ENCODE peak calls at places on chromosomes 3 and 15, in four cellular contexts. Y, G, P and B are unnamed samples.

GRCh38 chr3:185935465-185936263 is 2.1 kb downstream of the TRA2B start:
- DNase-seq in G (no peak), P (no peak), Y (no peak), B (no peak)

GRCh38 chr15:61266916-61267315 is 37.8 kb upstream of the RORA start:
- DNase-seq in G (no peak), Y (no peak), P (no peak), B (no peak)

GRCh38 chr3:71166366-71166765 is 417.2 kb downstream of the FOXP1 start:
- DNase-seq in P (no peak), G (no peak), Y (no peak), B (no peak)

GRCh38 chr3:57961177-57961827 is 46.9 kb upstream of the FLNB start:
- DNase-seq in P (no peak), Y (no peak), G (no peak), B (no peak)

GRCh38 chr3:32686713-32687112 is 1.7 kb downstream of the CNOT10 start:
- DNase-seq in P (no peak), G (no peak), Y (no peak), B (no peak)

GRCh38 chr3:148512648-148513047 is 185.1 kb upstream of the AGTR1 start:
- DNase-seq in Y (no peak), G (no peak), P (no peak), B (no peak)

GRCh38 chr3:127110982-127111693 is 81.8 kb upstream of the PRR23E start:
- DNase-seq in Y (no peak), G (peak; percentile 4), P (no peak), B (no peak)

GRCh38 chr3:47715928-47716327 is 65.8 kb downstream of the SMARCC1 start:
- DNase-seq in P (no peak), G (no peak), Y (no peak), B (no peak)

GRCh38 chr15:51076898-51077564 is 17.7 kb downstream of the TNFAIP8L3 start:
- DNase-seq in P (no peak), Y (no peak), G (peak; percentile 34), B (no peak)

GRCh38 chr15:38714309-38715072 is 149.9 kb upstream of the RASGRP1 start:
- DNase-seq in G (no peak), Y (peak; percentile 61), P (no peak), B (no peak)

GRCh38 chr3:38637906-38638305 is 11.6 kb downstream of the SCN5A start:
- DNase-seq in Y (no peak), P (no peak), G (no peak), B (no peak)

GRCh38 chr3:40690696-40691597 is 166.2 kb downstream of the ZNF621 start:
- DNase-seq in Y (peak; percentile 92), G (peak; percentile 88), P (no peak), B (peak; percentile 94)

GRCh38 chr3:149085828-149086231 is 503 bp downstream of the HLTF start:
- DNase-seq in P (no peak), G (no peak), Y (no peak), B (peak; percentile 19)

GRCh38 chr3:6799264-6799915 is 61.5 kb upstream of the GRM7 start:
- DNase-seq in G (peak; percentile 37), Y (no peak), P (no peak), B (peak; percentile 10)

GRCh38 chr3:51274052-51274451 is 111.0 kb upstream of the MANF start:
- DNase-seq in Y (no peak), G (no peak), P (no peak), B (no peak)

GRCh38 chr3:51271172-51271571 is 113.9 kb upstream of the MANF start:
- DNase-seq in G (no peak), P (no peak), Y (no peak), B (no peak)

GRCh38 chr3:51268132-51268531 is 117.0 kb upstream of the MANF start:
- DNase-seq in P (no peak), Y (no peak), G (no peak), B (no peak)

GRCh38 chr3:51269466-51269865 is 115.6 kb upstream of the MANF start:
- DNase-seq in G (no peak), Y (no peak), P (no peak), B (no peak)

DNA sequence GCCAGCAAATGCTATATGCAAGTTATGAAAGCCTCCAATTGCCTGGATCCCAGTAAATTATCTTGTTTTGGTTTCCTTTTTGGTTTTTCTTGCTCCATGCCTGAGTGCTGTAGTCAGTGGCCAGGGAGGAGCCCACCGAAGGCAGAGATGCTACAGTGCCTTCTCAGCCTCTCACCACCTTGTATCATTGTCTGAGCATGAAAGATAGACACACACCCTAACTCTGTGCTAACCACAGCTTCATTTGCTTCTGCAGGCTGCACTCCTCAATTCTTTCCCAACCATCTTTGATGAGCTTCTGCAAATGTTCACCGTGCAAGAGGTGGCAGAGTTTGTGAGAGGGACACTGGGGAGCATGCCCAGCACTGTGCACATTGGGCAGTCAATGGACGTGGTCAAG is 114.5 kb upstream of the MANF start:
- DNase-seq in G (no peak), P (no peak), Y (no peak), B (no peak)
- TF ChIP-seq POLR2A in G (no peak), P (no peak), Y (no peak), B (no peak)

DNA sequence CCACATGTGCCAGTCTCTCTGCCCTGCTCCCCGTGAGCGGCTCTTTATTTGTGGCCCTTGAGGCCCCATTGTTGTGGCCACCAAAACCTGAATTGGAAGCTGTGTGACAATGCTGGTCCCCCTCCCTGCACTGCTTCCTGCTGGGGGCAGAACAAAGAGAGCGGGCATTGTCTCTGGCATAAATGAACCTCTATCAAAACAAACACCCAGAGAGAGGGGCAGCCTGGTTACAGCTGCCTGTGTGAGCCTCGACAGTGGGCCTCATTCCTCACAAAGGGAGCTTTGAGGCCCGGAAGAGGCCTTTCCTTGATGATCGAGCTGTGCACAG is 152.9 kb downstream of the IGF1R start:
- DNase-seq in P (peak; percentile 70), G (no peak), Y (no peak), B (no peak)
- TF ChIP-seq POLR2AphosphoS5 in P (no peak), G (no peak), Y (no peak), B (no peak)

GRCh38 chr3:20682573-20682972 is 496.6 kb upstream of the SGO1 start:
- DNase-seq in G (no peak), P (no peak), Y (no peak), B (no peak)
- TF ChIP-seq CTCF in G (no peak), P (no peak), Y (no peak), B (no peak)

DNA sequence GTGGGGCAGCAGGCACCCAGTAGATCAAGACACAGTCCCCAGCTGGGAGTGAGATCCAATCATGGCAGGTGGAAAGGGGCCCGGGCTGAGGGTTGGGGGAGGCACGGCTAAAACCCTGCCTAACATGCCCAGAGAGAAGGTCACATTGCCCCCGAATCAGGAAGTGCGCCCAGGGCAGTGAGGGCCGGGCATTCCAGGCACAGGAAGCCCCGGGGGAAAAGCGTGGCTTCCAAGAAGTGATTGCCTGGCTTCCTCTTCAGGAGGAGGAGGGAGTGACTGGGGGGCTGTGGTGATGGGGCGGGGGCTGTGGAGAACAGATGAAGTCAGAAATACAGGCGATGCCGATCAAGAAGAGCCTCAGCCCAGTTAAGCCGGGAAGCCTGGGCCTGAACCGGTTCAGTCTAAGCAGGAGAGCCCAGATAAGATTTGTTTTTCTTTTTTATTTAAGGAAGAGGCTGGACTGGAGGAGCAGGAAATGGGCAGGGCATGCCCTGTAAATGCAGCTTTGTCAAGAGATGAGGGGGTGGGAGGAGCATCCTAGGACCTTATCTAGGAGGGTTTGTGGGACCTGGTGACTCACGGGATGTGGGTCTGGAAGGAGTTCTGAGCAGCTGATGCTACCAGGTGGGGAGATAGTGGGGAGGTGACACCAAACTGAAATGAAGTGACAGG is 83.9 kb downstream of the CHSY1 start:
- DNase-seq in G (peak; percentile 42), P (no peak), Y (no peak), B (peak; percentile 80)
- TF ChIP-seq POLR2A in G (no peak), P (no peak), Y (no peak), B (no peak)